ENCODE peak calls at places on chromosomes 2 and 18, in nine cellular contexts. One of them, this sample, is unnamed.

GRCh38 chr2:118431188-118431562 is 342.9 kb downstream of the INSIG2 start:
- DNase-seq in fibroblast of villous mesenchyme: no peak
- DNase-seq in tibial nerve: no peak
- DNase-seq in hepatocyte: no peak
- DNase-seq in IMR-90: no peak
- DNase-seq in kidney: no peak
- DNase-seq in choroid plexus epithelial cell: peak
- DNase-seq in AG04450: no peak
- DNase-seq in DND-41: no peak
- DNase-seq in this sample: no peak

GRCh38 chr2:235543126-235543750 is 49.4 kb downstream of the AGAP1 start:
- DNase-seq in IMR-90: peak
- DNase-seq in AG04450: no peak
- DNase-seq in kidney: no peak
- DNase-seq in fibroblast of villous mesenchyme: no peak
- DNase-seq in DND-41: no peak
- DNase-seq in hepatocyte: no peak
- DNase-seq in tibial nerve: no peak
- DNase-seq in choroid plexus epithelial cell: no peak
- DNase-seq in this sample: no peak

GRCh38 chr18:48878471-48878870 is 72.3 kb downstream of the SMAD7 start:
- DNase-seq in hepatocyte: no peak
- DNase-seq in AG04450: no peak
- DNase-seq in choroid plexus epithelial cell: no peak
- DNase-seq in tibial nerve: no peak
- DNase-seq in kidney: peak
- DNase-seq in IMR-90: no peak
- DNase-seq in fibroblast of villous mesenchyme: no peak
- DNase-seq in DND-41: no peak
- DNase-seq in this sample: no peak

GRCh38 chr2:195559431-195559914 is 97.6 kb upstream of the SLC39A10 start:
- DNase-seq in DND-41: peak
- DNase-seq in fibroblast of villous mesenchyme: peak
- DNase-seq in IMR-90: peak
- DNase-seq in kidney: no peak
- DNase-seq in AG04450: peak
- DNase-seq in choroid plexus epithelial cell: peak
- DNase-seq in tibial nerve: no peak
- DNase-seq in hepatocyte: no peak
- DNase-seq in this sample: peak

GRCh38 chr2:138490673-138491494 is 10.7 kb upstream of the SPOPL start:
- DNase-seq in DND-41: no peak
- DNase-seq in fibroblast of villous mesenchyme: no peak
- DNase-seq in AG04450: no peak
- DNase-seq in hepatocyte: no peak
- DNase-seq in IMR-90: no peak
- DNase-seq in choroid plexus epithelial cell: no peak
- DNase-seq in kidney: no peak
- DNase-seq in tibial nerve: no peak
- DNase-seq in this sample: no peak

GRCh38 chr2:167492486-167492885 is 604.2 kb downstream of the XIRP2 start:
- DNase-seq in kidney: no peak
- DNase-seq in fibroblast of villous mesenchyme: peak
- DNase-seq in AG04450: no peak
- DNase-seq in IMR-90: peak
- DNase-seq in hepatocyte: no peak
- DNase-seq in DND-41: no peak
- DNase-seq in choroid plexus epithelial cell: peak
- DNase-seq in tibial nerve: no peak
- DNase-seq in this sample: no peak

GRCh38 chr2:73939419-73939818 is 12.7 kb downstream of the DGUOK start:
- DNase-seq in hepatocyte: no peak
- DNase-seq in choroid plexus epithelial cell: peak
- DNase-seq in kidney: no peak
- DNase-seq in AG04450: no peak
- DNase-seq in tibial nerve: no peak
- DNase-seq in fibroblast of villous mesenchyme: peak
- DNase-seq in IMR-90: peak
- DNase-seq in DND-41: no peak
- DNase-seq in this sample: no peak

GRCh38 chr18:58047556-58047882 is 3.5 kb downstream of the NEDD4L start:
- DNase-seq in hepatocyte: no peak
- DNase-seq in choroid plexus epithelial cell: no peak
- DNase-seq in AG04450: no peak
- DNase-seq in kidney: no peak
- DNase-seq in DND-41: no peak
- DNase-seq in fibroblast of villous mesenchyme: no peak
- DNase-seq in tibial nerve: no peak
- DNase-seq in IMR-90: no peak
- DNase-seq in this sample: no peak

GRCh38 chr18:62420513-62421209 is 95.6 kb downstream of the TNFRSF11A start:
- DNase-seq in IMR-90: peak
- DNase-seq in choroid plexus epithelial cell: peak
- DNase-seq in fibroblast of villous mesenchyme: peak
- DNase-seq in hepatocyte: peak
- DNase-seq in tibial nerve: no peak
- DNase-seq in kidney: no peak
- DNase-seq in AG04450: no peak
- DNase-seq in DND-41: peak
- DNase-seq in this sample: no peak

GRCh38 chr2:75317801-75318200 is 118.5 kb upstream of the TACR1 start:
- DNase-seq in tibial nerve: no peak
- DNase-seq in kidney: no peak
- DNase-seq in choroid plexus epithelial cell: no peak
- DNase-seq in AG04450: no peak
- DNase-seq in hepatocyte: no peak
- DNase-seq in DND-41: no peak
- DNase-seq in IMR-90: no peak
- DNase-seq in fibroblast of villous mesenchyme: no peak
- DNase-seq in this sample: no peak

GRCh38 chr2:202122975-202123765 is 50.1 kb downstream of the KIAA2012 start:
- DNase-seq in choroid plexus epithelial cell: no peak
- DNase-seq in IMR-90: peak
- DNase-seq in kidney: no peak
- DNase-seq in AG04450: no peak
- DNase-seq in tibial nerve: no peak
- DNase-seq in fibroblast of villous mesenchyme: no peak
- DNase-seq in hepatocyte: no peak
- DNase-seq in DND-41: no peak
- DNase-seq in this sample: no peak

GRCh38 chr2:217360781-217361485 is 501.1 kb upstream of the TNP1 start:
- DNase-seq in tibial nerve: peak
- DNase-seq in hepatocyte: peak
- DNase-seq in choroid plexus epithelial cell: no peak
- DNase-seq in AG04450: peak
- DNase-seq in DND-41: no peak
- DNase-seq in kidney: no peak
- DNase-seq in fibroblast of villous mesenchyme: peak
- DNase-seq in IMR-90: peak
- DNase-seq in this sample: no peak

GRCh38 chr2:134146620-134147019 is 107.3 kb upstream of the MGAT5 start:
- DNase-seq in AG04450: no peak
- DNase-seq in DND-41: no peak
- DNase-seq in tibial nerve: no peak
- DNase-seq in hepatocyte: no peak
- DNase-seq in fibroblast of villous mesenchyme: no peak
- DNase-seq in IMR-90: peak
- DNase-seq in kidney: no peak
- DNase-seq in choroid plexus epithelial cell: peak
- DNase-seq in this sample: no peak

GRCh38 chr2:67645280-67646255 is 248.4 kb downstream of the ETAA1 start:
- DNase-seq in kidney: no peak
- DNase-seq in DND-41: no peak
- DNase-seq in choroid plexus epithelial cell: no peak
- DNase-seq in tibial nerve: no peak
- DNase-seq in AG04450: no peak
- DNase-seq in hepatocyte: no peak
- DNase-seq in fibroblast of villous mesenchyme: no peak
- DNase-seq in IMR-90: peak
- DNase-seq in this sample: no peak

GRCh38 chr2:174951746-174952145 is 53.4 kb downstream of the CHN1 start:
- DNase-seq in kidney: no peak
- DNase-seq in AG04450: peak
- DNase-seq in hepatocyte: no peak
- DNase-seq in IMR-90: peak
- DNase-seq in tibial nerve: no peak
- DNase-seq in DND-41: no peak
- DNase-seq in choroid plexus epithelial cell: peak
- DNase-seq in fibroblast of villous mesenchyme: peak
- DNase-seq in this sample: peak

GRCh38 chr2:43542285-43542933 is 53.4 kb downstream of the THADA start:
- DNase-seq in tibial nerve: no peak
- DNase-seq in choroid plexus epithelial cell: peak
- DNase-seq in AG04450: no peak
- DNase-seq in kidney: no peak
- DNase-seq in DND-41: no peak
- DNase-seq in hepatocyte: peak
- DNase-seq in fibroblast of villous mesenchyme: peak
- DNase-seq in IMR-90: peak
- DNase-seq in this sample: no peak

GRCh38 chr2:64779117-64779690 is 125.5 kb upstream of the SERTAD2 start:
- DNase-seq in kidney: no peak
- DNase-seq in IMR-90: peak
- DNase-seq in choroid plexus epithelial cell: peak
- DNase-seq in hepatocyte: no peak
- DNase-seq in AG04450: peak
- DNase-seq in fibroblast of villous mesenchyme: peak
- DNase-seq in tibial nerve: no peak
- DNase-seq in DND-41: no peak
- DNase-seq in this sample: peak

GRCh38 chr2:10389596-10389995 is 58.5 kb downstream of the ODC1 start:
- DNase-seq in IMR-90: peak
- DNase-seq in DND-41: no peak
- DNase-seq in choroid plexus epithelial cell: no peak
- DNase-seq in tibial nerve: no peak
- DNase-seq in AG04450: no peak
- DNase-seq in kidney: no peak
- DNase-seq in fibroblast of villous mesenchyme: no peak
- DNase-seq in hepatocyte: peak
- DNase-seq in this sample: no peak

GRCh38 chr2:72788756-72789155 is 37.1 kb downstream of the EXOC6B start:
- DNase-seq in IMR-90: peak
- DNase-seq in tibial nerve: no peak
- DNase-seq in choroid plexus epithelial cell: peak
- DNase-seq in DND-41: no peak
- DNase-seq in hepatocyte: no peak
- DNase-seq in AG04450: no peak
- DNase-seq in kidney: no peak
- DNase-seq in fibroblast of villous mesenchyme: peak
- DNase-seq in this sample: no peak

DNA sequence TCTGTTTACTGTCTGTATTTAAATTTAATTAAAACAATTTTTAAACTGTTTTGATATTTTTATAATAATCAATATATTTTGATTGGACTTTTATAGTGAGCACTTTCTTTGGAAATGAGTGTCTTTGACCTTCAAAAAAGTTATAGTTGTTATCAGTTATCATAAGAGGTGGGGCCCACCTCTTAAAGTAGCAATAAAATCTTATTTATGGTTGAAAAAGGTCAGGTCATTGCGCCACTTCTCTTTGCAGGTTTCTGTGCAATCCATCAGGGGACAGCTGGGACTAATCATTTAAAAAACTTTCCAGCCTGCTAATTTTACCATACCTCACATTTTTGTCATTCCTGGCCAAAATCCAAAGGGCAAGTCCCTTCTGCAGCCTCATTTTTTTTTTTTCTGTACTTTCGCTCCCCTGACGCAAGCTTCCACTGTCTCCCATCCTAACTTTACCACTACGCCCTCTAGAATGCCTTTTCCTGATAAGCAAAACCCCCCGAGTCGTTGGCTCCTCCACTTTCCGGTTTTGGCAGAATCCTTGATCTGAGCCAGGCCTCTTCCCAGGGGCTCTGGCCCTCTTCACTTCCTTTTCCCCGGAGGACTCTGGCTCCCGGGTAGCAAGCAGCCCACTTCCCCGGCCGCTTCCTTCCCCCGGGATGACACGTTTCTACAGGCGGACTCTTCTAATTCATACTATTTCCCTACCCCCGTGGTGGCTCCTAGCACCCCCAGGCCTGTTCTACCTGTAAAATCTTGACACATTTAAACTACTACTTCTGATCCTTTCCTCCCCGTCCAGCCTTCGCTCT is 1.1 kb upstream of the SEH1L start:
- DNase-seq in DND-41: peak
- DNase-seq in fibroblast of villous mesenchyme: peak
- DNase-seq in choroid plexus epithelial cell: peak
- DNase-seq in AG04450: peak
- DNase-seq in IMR-90: peak
- DNase-seq in hepatocyte: peak
- DNase-seq in kidney: peak
- DNase-seq in tibial nerve: peak
- DNase-seq in this sample: peak
- TF ChIP-seq CTCF in DND-41: no peak
- TF ChIP-seq CTCF in fibroblast of villous mesenchyme: peak
- TF ChIP-seq CTCF in choroid plexus epithelial cell: peak
- TF ChIP-seq CTCF in AG04450: peak
- TF ChIP-seq CTCF in IMR-90: peak
- TF ChIP-seq CTCF in hepatocyte: no peak
- TF ChIP-seq CTCF in kidney: no peak
- TF ChIP-seq CTCF in tibial nerve: no peak
- TF ChIP-seq CTCF in this sample: peak

GRCh38 chr2:207258191-207258991 is 92.6 kb upstream of the KLF7 start:
- DNase-seq in fibroblast of villous mesenchyme: peak
- DNase-seq in hepatocyte: peak
- DNase-seq in choroid plexus epithelial cell: peak
- DNase-seq in kidney: peak
- DNase-seq in DND-41: no peak
- DNase-seq in IMR-90: peak
- DNase-seq in AG04450: peak
- DNase-seq in tibial nerve: peak
- DNase-seq in this sample: peak
- H3K4me3 ChIP-seq in fibroblast of villous mesenchyme: no peak
- H3K4me3 ChIP-seq in hepatocyte: no peak
- H3K4me3 ChIP-seq in choroid plexus epithelial cell: no peak
- H3K4me3 ChIP-seq in kidney: no peak
- H3K4me3 ChIP-seq in DND-41: no peak
- H3K4me3 ChIP-seq in IMR-90: no peak
- H3K4me3 ChIP-seq in AG04450: no peak
- H3K4me3 ChIP-seq in tibial nerve: no peak
- H3K4me3 ChIP-seq in this sample: no peak

GRCh38 chr2:222916229-222917197 is 55.7 kb downstream of the ACSL3 start:
- DNase-seq in hepatocyte: no peak
- DNase-seq in IMR-90: no peak
- DNase-seq in choroid plexus epithelial cell: peak
- DNase-seq in DND-41: no peak
- DNase-seq in kidney: no peak
- DNase-seq in tibial nerve: peak
- DNase-seq in fibroblast of villous mesenchyme: no peak
- DNase-seq in AG04450: no peak
- DNase-seq in this sample: no peak
- TF ChIP-seq CTCF in hepatocyte: peak
- TF ChIP-seq CTCF in IMR-90: no peak
- TF ChIP-seq CTCF in choroid plexus epithelial cell: peak
- TF ChIP-seq CTCF in DND-41: peak
- TF ChIP-seq CTCF in kidney: no peak
- TF ChIP-seq CTCF in tibial nerve: no peak
- TF ChIP-seq CTCF in fibroblast of villous mesenchyme: no peak
- TF ChIP-seq CTCF in AG04450: peak
- TF ChIP-seq CTCF in this sample: no peak

DNA sequence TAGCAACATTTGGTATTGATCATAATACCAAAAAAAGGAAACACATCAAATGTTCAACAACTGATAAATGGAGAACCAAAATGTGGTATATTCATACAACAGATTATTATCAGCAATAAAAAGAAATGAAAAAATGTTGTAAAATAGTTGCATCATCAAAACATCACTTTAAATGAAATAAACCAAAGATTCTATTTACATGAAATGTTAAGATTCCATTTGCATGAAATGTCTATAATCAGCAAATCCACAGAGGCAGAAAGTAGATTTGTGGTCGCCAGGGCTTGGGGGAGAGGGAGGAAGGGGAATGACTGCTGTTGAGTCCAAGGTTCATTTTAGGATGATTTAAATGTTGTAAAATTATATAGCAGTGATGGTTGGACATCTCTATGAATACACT is 181.9 kb downstream of the RTP5 start:
- DNase-seq in DND-41: no peak
- DNase-seq in AG04450: no peak
- DNase-seq in hepatocyte: no peak
- DNase-seq in fibroblast of villous mesenchyme: no peak
- DNase-seq in tibial nerve: no peak
- DNase-seq in kidney: no peak
- DNase-seq in choroid plexus epithelial cell: no peak
- DNase-seq in IMR-90: no peak
- DNase-seq in this sample: no peak
- H3K4me3 ChIP-seq in DND-41: no peak
- H3K4me3 ChIP-seq in AG04450: no peak
- H3K4me3 ChIP-seq in hepatocyte: no peak
- H3K4me3 ChIP-seq in fibroblast of villous mesenchyme: no peak
- H3K4me3 ChIP-seq in tibial nerve: no peak
- H3K4me3 ChIP-seq in kidney: no peak
- H3K4me3 ChIP-seq in choroid plexus epithelial cell: no peak
- H3K4me3 ChIP-seq in IMR-90: no peak
- H3K4me3 ChIP-seq in this sample: no peak